ENCODE peak calls at places on chromosomes 16 and 17, in five cellular contexts. U, R, A, L and N are unnamed samples.

GRCh38 chr17:75406222-75406615 is 741 bp upstream of the GRB2 start:
- DNase-seq in R (no peak), A (no peak), L (no peak), U (no peak), N (no peak)

GRCh38 chr16:68086336-68086821 is 1.2 kb downstream of the NFATC3 start:
- DNase-seq in R (peak; percentile 25), L (no peak), A (no peak), U (no peak), N (no peak)

GRCh38 chr17:27965224-27965623 is 72.1 kb upstream of the LYRM9 start:
- DNase-seq in L (no peak), R (no peak), A (no peak), U (no peak), N (no peak)

GRCh38 chr17:40854175-40854814 is 12.7 kb downstream of the KRT12 start:
- DNase-seq in U (no peak), A (no peak), L (no peak), R (no peak), N (peak; percentile 58)

GRCh38 chr16:72112906-72113615 is 19.4 kb downstream of the DHX38 start:
- DNase-seq in U (no peak), A (no peak), R (no peak), L (no peak), N (no peak)

GRCh38 chr17:32746698-32747097 is 130.2 kb downstream of the MYO1D start:
- DNase-seq in A (no peak), L (no peak), U (no peak), R (no peak), N (no peak)

GRCh38 chr17:74605361-74605760 is 13.3 kb upstream of the CD300LD start:
- DNase-seq in U (no peak), A (peak; percentile 12), R (no peak), L (peak; percentile 75), N (no peak)

GRCh38 chr16:78500659-78501226 is 401.3 kb downstream of the WWOX start:
- DNase-seq in L (no peak), U (no peak), A (no peak), R (no peak), N (no peak)

GRCh38 chr16:85252461-85252860 is 140.2 kb upstream of the CIBAR2 start:
- DNase-seq in L (no peak), U (no peak), R (no peak), A (no peak), N (no peak)

GRCh38 chr17:60473788-60474187 is 51.5 kb downstream of the CHCT1 start:
- DNase-seq in U (no peak), R (no peak), L (no peak), A (no peak), N (no peak)

GRCh38 chr17:18129041-18129502 is 20.5 kb downstream of the MYO15A start:
- DNase-seq in L (no peak), U (no peak), A (no peak), R (no peak), N (no peak)

GRCh38 chr17:29112780-29113295 is 67.4 kb downstream of the MYO18A start:
- DNase-seq in U (no peak), L (peak; percentile 67), A (peak; percentile 42), R (no peak), N (no peak)

GRCh38 chr16:89072216-89073130 is 21.2 kb upstream of the ACSF3 start:
- DNase-seq in A (no peak), L (no peak), R (no peak), U (no peak), N (no peak)

GRCh38 chr17:51189628-51190027 is 23.4 kb downstream of the NME2 start:
- DNase-seq in L (no peak), U (no peak), A (no peak), R (no peak), N (no peak)

GRCh38 chr17:49003557-49004511 is 6.6 kb downstream of the IGF2BP1 start:
- DNase-seq in U (no peak), A (no peak), R (no peak), L (no peak), N (peak; percentile 42)

GRCh38 chr17:40399185-40399584 is 18.5 kb downstream of the TOP2A start:
- DNase-seq in R (peak; percentile 9), A (peak; percentile 33), L (no peak), U (no peak), N (peak; percentile 60)

GRCh38 chr16:69105501-69106361 is at the start of gene HAS3:
- DNase-seq in A (no peak), R (peak; percentile 67), U (no peak), L (no peak), N (no peak)

GRCh38 chr17:13306310-13306962 is 288.6 kb upstream of the ELAC2 start:
- DNase-seq in U (no peak), A (no peak), L (no peak), R (peak; percentile 68), N (no peak)

GRCh38 chr17:78400581-78401240 is 22.3 kb downstream of the PGS1 start:
- DNase-seq in A (no peak), U (no peak), L (no peak), R (no peak), N (no peak)

GRCh38 chr17:80762076-80762475 is 217.4 kb downstream of the RPTOR start:
- DNase-seq in U (no peak), L (no peak), A (no peak), R (no peak), N (no peak)

GRCh38 chr16:1428511-1428910 is 2.4 kb upstream of the PERCC1 start:
- DNase-seq in R (peak; percentile 57), U (no peak), L (no peak), A (no peak), N (no peak)